ENCODE peak calls at places on chromosomes 13 and 19, in ten cellular contexts. One of them, this sample, is unnamed.

GRCh38 chr19:4877753-4878490 is 10.5 kb upstream of the PLIN3 start:
- DNase-seq in stimulated activated CD8-positive, alpha-beta memory T cell treated with anti-CD3 and anti-CD28 coated beads, Interleukin-15, amount 100 ng/mL, for 24 hours: no peak
- DNase-seq in NCI-H1930: no peak
- DNase-seq in H9: peak; percentile 36
- DNase-seq in dermis blood vessel endothelial cell: no peak
- DNase-seq in activated T-cell treated with anti-CD3 and anti-CD28 coated beads, Interleukin-2, amount 50 U/mL, for 1 hour: no peak
- DNase-seq in activated CD4-positive, alpha-beta T cell treated with anti-CD3 and anti-CD28 coated beads, Interleukin-2, amount 50 U/mL, for 48 hours: no peak
- DNase-seq in stimulated activated CD4-positive, alpha-beta T cell treated with anti-CD3 and anti-CD28 coated beads, Interleukin-4, amount 100 ng/mL, for 24 hours: no peak
- DNase-seq in NCI-H2171: no peak
- DNase-seq in Caki2: no peak
- DNase-seq in this sample: no peak

GRCh38 chr19:48560095-48560530 is 8.1 kb downstream of the SULT2B1 start:
- DNase-seq in activated T-cell treated with anti-CD3 and anti-CD28 coated beads, Interleukin-2, amount 50 U/mL, for 1 hour: no peak
- DNase-seq in NCI-H2171: no peak
- DNase-seq in NCI-H1930: no peak
- DNase-seq in activated CD4-positive, alpha-beta T cell treated with anti-CD3 and anti-CD28 coated beads, Interleukin-2, amount 50 U/mL, for 48 hours: no peak
- DNase-seq in stimulated activated CD4-positive, alpha-beta T cell treated with anti-CD3 and anti-CD28 coated beads, Interleukin-4, amount 100 ng/mL, for 24 hours: no peak
- DNase-seq in H9: peak; percentile 44
- DNase-seq in Caki2: no peak
- DNase-seq in dermis blood vessel endothelial cell: peak; percentile 39
- DNase-seq in stimulated activated CD8-positive, alpha-beta memory T cell treated with anti-CD3 and anti-CD28 coated beads, Interleukin-15, amount 100 ng/mL, for 24 hours: no peak
- DNase-seq in this sample: no peak

GRCh38 chr19:22026687-22027086 is 15.9 kb upstream of the ZNF208 start:
- DNase-seq in activated CD4-positive, alpha-beta T cell treated with anti-CD3 and anti-CD28 coated beads, Interleukin-2, amount 50 U/mL, for 48 hours: no peak
- DNase-seq in activated T-cell treated with anti-CD3 and anti-CD28 coated beads, Interleukin-2, amount 50 U/mL, for 1 hour: no peak
- DNase-seq in dermis blood vessel endothelial cell: no peak
- DNase-seq in NCI-H2171: no peak
- DNase-seq in Caki2: no peak
- DNase-seq in NCI-H1930: no peak
- DNase-seq in stimulated activated CD8-positive, alpha-beta memory T cell treated with anti-CD3 and anti-CD28 coated beads, Interleukin-15, amount 100 ng/mL, for 24 hours: no peak
- DNase-seq in H9: no peak
- DNase-seq in stimulated activated CD4-positive, alpha-beta T cell treated with anti-CD3 and anti-CD28 coated beads, Interleukin-4, amount 100 ng/mL, for 24 hours: no peak
- DNase-seq in this sample: no peak

GRCh38 chr19:20969498-20969897 is 46.4 kb downstream of the ZNF85 start:
- DNase-seq in stimulated activated CD8-positive, alpha-beta memory T cell treated with anti-CD3 and anti-CD28 coated beads, Interleukin-15, amount 100 ng/mL, for 24 hours: no peak
- DNase-seq in dermis blood vessel endothelial cell: no peak
- DNase-seq in activated T-cell treated with anti-CD3 and anti-CD28 coated beads, Interleukin-2, amount 50 U/mL, for 1 hour: no peak
- DNase-seq in H9: no peak
- DNase-seq in NCI-H1930: no peak
- DNase-seq in Caki2: no peak
- DNase-seq in activated CD4-positive, alpha-beta T cell treated with anti-CD3 and anti-CD28 coated beads, Interleukin-2, amount 50 U/mL, for 48 hours: no peak
- DNase-seq in stimulated activated CD4-positive, alpha-beta T cell treated with anti-CD3 and anti-CD28 coated beads, Interleukin-4, amount 100 ng/mL, for 24 hours: no peak
- DNase-seq in NCI-H2171: no peak
- DNase-seq in this sample: no peak

GRCh38 chr19:14412436-14413071 is 6.6 kb downstream of the DDX39A start:
- DNase-seq in NCI-H1930: no peak
- DNase-seq in stimulated activated CD8-positive, alpha-beta memory T cell treated with anti-CD3 and anti-CD28 coated beads, Interleukin-15, amount 100 ng/mL, for 24 hours: no peak
- DNase-seq in dermis blood vessel endothelial cell: no peak
- DNase-seq in activated T-cell treated with anti-CD3 and anti-CD28 coated beads, Interleukin-2, amount 50 U/mL, for 1 hour: peak; percentile 39
- DNase-seq in stimulated activated CD4-positive, alpha-beta T cell treated with anti-CD3 and anti-CD28 coated beads, Interleukin-4, amount 100 ng/mL, for 24 hours: no peak
- DNase-seq in H9: no peak
- DNase-seq in NCI-H2171: no peak
- DNase-seq in Caki2: no peak
- DNase-seq in activated CD4-positive, alpha-beta T cell treated with anti-CD3 and anti-CD28 coated beads, Interleukin-2, amount 50 U/mL, for 48 hours: no peak
- DNase-seq in this sample: no peak

GRCh38 chr19:57964761-57965160 is 9.6 kb downstream of the C19orf18 start:
- DNase-seq in NCI-H2171: no peak
- DNase-seq in Caki2: no peak
- DNase-seq in NCI-H1930: no peak
- DNase-seq in stimulated activated CD4-positive, alpha-beta T cell treated with anti-CD3 and anti-CD28 coated beads, Interleukin-4, amount 100 ng/mL, for 24 hours: no peak
- DNase-seq in H9: no peak
- DNase-seq in stimulated activated CD8-positive, alpha-beta memory T cell treated with anti-CD3 and anti-CD28 coated beads, Interleukin-15, amount 100 ng/mL, for 24 hours: no peak
- DNase-seq in activated T-cell treated with anti-CD3 and anti-CD28 coated beads, Interleukin-2, amount 50 U/mL, for 1 hour: no peak
- DNase-seq in dermis blood vessel endothelial cell: no peak
- DNase-seq in activated CD4-positive, alpha-beta T cell treated with anti-CD3 and anti-CD28 coated beads, Interleukin-2, amount 50 U/mL, for 48 hours: no peak
- DNase-seq in this sample: no peak

GRCh38 chr13:76884571-76885202 is 1.5 kb downstream of the KCTD12 start:
- DNase-seq in NCI-H2171: no peak
- DNase-seq in stimulated activated CD4-positive, alpha-beta T cell treated with anti-CD3 and anti-CD28 coated beads, Interleukin-4, amount 100 ng/mL, for 24 hours: no peak
- DNase-seq in NCI-H1930: no peak
- DNase-seq in stimulated activated CD8-positive, alpha-beta memory T cell treated with anti-CD3 and anti-CD28 coated beads, Interleukin-15, amount 100 ng/mL, for 24 hours: no peak
- DNase-seq in activated CD4-positive, alpha-beta T cell treated with anti-CD3 and anti-CD28 coated beads, Interleukin-2, amount 50 U/mL, for 48 hours: no peak
- DNase-seq in Caki2: no peak
- DNase-seq in H9: no peak
- DNase-seq in dermis blood vessel endothelial cell: peak; percentile 75
- DNase-seq in activated T-cell treated with anti-CD3 and anti-CD28 coated beads, Interleukin-2, amount 50 U/mL, for 1 hour: no peak
- DNase-seq in this sample: no peak

GRCh38 chr19:37468961-37469777 is at the start of gene ZNF570:
- DNase-seq in stimulated activated CD4-positive, alpha-beta T cell treated with anti-CD3 and anti-CD28 coated beads, Interleukin-4, amount 100 ng/mL, for 24 hours: peak; percentile 89
- DNase-seq in stimulated activated CD8-positive, alpha-beta memory T cell treated with anti-CD3 and anti-CD28 coated beads, Interleukin-15, amount 100 ng/mL, for 24 hours: peak; percentile 62
- DNase-seq in activated T-cell treated with anti-CD3 and anti-CD28 coated beads, Interleukin-2, amount 50 U/mL, for 1 hour: peak; percentile 89
- DNase-seq in Caki2: peak; percentile 91
- DNase-seq in dermis blood vessel endothelial cell: peak; percentile 86
- DNase-seq in activated CD4-positive, alpha-beta T cell treated with anti-CD3 and anti-CD28 coated beads, Interleukin-2, amount 50 U/mL, for 48 hours: peak; percentile 84
- DNase-seq in NCI-H1930: peak; percentile 93
- DNase-seq in NCI-H2171: peak; percentile 87
- DNase-seq in H9: peak; percentile 87
- DNase-seq in this sample: peak; percentile 77

GRCh38 chr13:105703843-105704242 is 831.6 kb downstream of the EFNB2 start:
- DNase-seq in activated T-cell treated with anti-CD3 and anti-CD28 coated beads, Interleukin-2, amount 50 U/mL, for 1 hour: no peak
- DNase-seq in NCI-H1930: no peak
- DNase-seq in NCI-H2171: no peak
- DNase-seq in Caki2: no peak
- DNase-seq in activated CD4-positive, alpha-beta T cell treated with anti-CD3 and anti-CD28 coated beads, Interleukin-2, amount 50 U/mL, for 48 hours: no peak
- DNase-seq in dermis blood vessel endothelial cell: no peak
- DNase-seq in H9: no peak
- DNase-seq in stimulated activated CD4-positive, alpha-beta T cell treated with anti-CD3 and anti-CD28 coated beads, Interleukin-4, amount 100 ng/mL, for 24 hours: no peak
- DNase-seq in stimulated activated CD8-positive, alpha-beta memory T cell treated with anti-CD3 and anti-CD28 coated beads, Interleukin-15, amount 100 ng/mL, for 24 hours: no peak
- DNase-seq in this sample: no peak

GRCh38 chr19:56155124-56155687 is 14.1 kb downstream of the ZNF444 start:
- DNase-seq in NCI-H1930: no peak
- DNase-seq in activated T-cell treated with anti-CD3 and anti-CD28 coated beads, Interleukin-2, amount 50 U/mL, for 1 hour: no peak
- DNase-seq in dermis blood vessel endothelial cell: peak; percentile 27
- DNase-seq in NCI-H2171: no peak
- DNase-seq in H9: peak; percentile 75
- DNase-seq in Caki2: no peak
- DNase-seq in stimulated activated CD8-positive, alpha-beta memory T cell treated with anti-CD3 and anti-CD28 coated beads, Interleukin-15, amount 100 ng/mL, for 24 hours: no peak
- DNase-seq in stimulated activated CD4-positive, alpha-beta T cell treated with anti-CD3 and anti-CD28 coated beads, Interleukin-4, amount 100 ng/mL, for 24 hours: no peak
- DNase-seq in activated CD4-positive, alpha-beta T cell treated with anti-CD3 and anti-CD28 coated beads, Interleukin-2, amount 50 U/mL, for 48 hours: no peak
- DNase-seq in this sample: no peak

GRCh38 chr13:75226755-75227435 is 255.1 kb downstream of the TBC1D4 start:
- DNase-seq in Caki2: peak; percentile 42
- DNase-seq in activated CD4-positive, alpha-beta T cell treated with anti-CD3 and anti-CD28 coated beads, Interleukin-2, amount 50 U/mL, for 48 hours: no peak
- DNase-seq in NCI-H2171: no peak
- DNase-seq in NCI-H1930: no peak
- DNase-seq in H9: no peak
- DNase-seq in stimulated activated CD8-positive, alpha-beta memory T cell treated with anti-CD3 and anti-CD28 coated beads, Interleukin-15, amount 100 ng/mL, for 24 hours: no peak
- DNase-seq in activated T-cell treated with anti-CD3 and anti-CD28 coated beads, Interleukin-2, amount 50 U/mL, for 1 hour: no peak
- DNase-seq in dermis blood vessel endothelial cell: no peak
- DNase-seq in stimulated activated CD4-positive, alpha-beta T cell treated with anti-CD3 and anti-CD28 coated beads, Interleukin-4, amount 100 ng/mL, for 24 hours: no peak
- DNase-seq in this sample: no peak

GRCh38 chr19:15323496-15324235 is 8.7 kb downstream of the BRD4 start:
- DNase-seq in activated T-cell treated with anti-CD3 and anti-CD28 coated beads, Interleukin-2, amount 50 U/mL, for 1 hour: no peak
- DNase-seq in NCI-H2171: no peak
- DNase-seq in stimulated activated CD8-positive, alpha-beta memory T cell treated with anti-CD3 and anti-CD28 coated beads, Interleukin-15, amount 100 ng/mL, for 24 hours: no peak
- DNase-seq in stimulated activated CD4-positive, alpha-beta T cell treated with anti-CD3 and anti-CD28 coated beads, Interleukin-4, amount 100 ng/mL, for 24 hours: no peak
- DNase-seq in activated CD4-positive, alpha-beta T cell treated with anti-CD3 and anti-CD28 coated beads, Interleukin-2, amount 50 U/mL, for 48 hours: no peak
- DNase-seq in dermis blood vessel endothelial cell: no peak
- DNase-seq in Caki2: no peak
- DNase-seq in H9: no peak
- DNase-seq in NCI-H1930: no peak
- DNase-seq in this sample: no peak

GRCh38 chr19:44774614-44775013 is 3.1 kb upstream of the CBLC start:
- DNase-seq in H9: no peak
- DNase-seq in activated T-cell treated with anti-CD3 and anti-CD28 coated beads, Interleukin-2, amount 50 U/mL, for 1 hour: no peak
- DNase-seq in stimulated activated CD4-positive, alpha-beta T cell treated with anti-CD3 and anti-CD28 coated beads, Interleukin-4, amount 100 ng/mL, for 24 hours: no peak
- DNase-seq in dermis blood vessel endothelial cell: no peak
- DNase-seq in activated CD4-positive, alpha-beta T cell treated with anti-CD3 and anti-CD28 coated beads, Interleukin-2, amount 50 U/mL, for 48 hours: no peak
- DNase-seq in NCI-H2171: no peak
- DNase-seq in stimulated activated CD8-positive, alpha-beta memory T cell treated with anti-CD3 and anti-CD28 coated beads, Interleukin-15, amount 100 ng/mL, for 24 hours: no peak
- DNase-seq in Caki2: no peak
- DNase-seq in NCI-H1930: no peak
- DNase-seq in this sample: no peak

GRCh38 chr19:1815605-1816529 is 3.8 kb upstream of the ATP8B3 start:
- DNase-seq in activated CD4-positive, alpha-beta T cell treated with anti-CD3 and anti-CD28 coated beads, Interleukin-2, amount 50 U/mL, for 48 hours: no peak
- DNase-seq in dermis blood vessel endothelial cell: no peak
- DNase-seq in Caki2: no peak
- DNase-seq in H9: no peak
- DNase-seq in stimulated activated CD8-positive, alpha-beta memory T cell treated with anti-CD3 and anti-CD28 coated beads, Interleukin-15, amount 100 ng/mL, for 24 hours: no peak
- DNase-seq in NCI-H1930: no peak
- DNase-seq in stimulated activated CD4-positive, alpha-beta T cell treated with anti-CD3 and anti-CD28 coated beads, Interleukin-4, amount 100 ng/mL, for 24 hours: no peak
- DNase-seq in NCI-H2171: no peak
- DNase-seq in activated T-cell treated with anti-CD3 and anti-CD28 coated beads, Interleukin-2, amount 50 U/mL, for 1 hour: no peak
- DNase-seq in this sample: no peak

GRCh38 chr19:1511318-1511988 is 1.4 kb downstream of the ADAMTSL5 start:
- DNase-seq in NCI-H1930: no peak
- DNase-seq in activated CD4-positive, alpha-beta T cell treated with anti-CD3 and anti-CD28 coated beads, Interleukin-2, amount 50 U/mL, for 48 hours: no peak
- DNase-seq in H9: no peak
- DNase-seq in activated T-cell treated with anti-CD3 and anti-CD28 coated beads, Interleukin-2, amount 50 U/mL, for 1 hour: no peak
- DNase-seq in stimulated activated CD4-positive, alpha-beta T cell treated with anti-CD3 and anti-CD28 coated beads, Interleukin-4, amount 100 ng/mL, for 24 hours: no peak
- DNase-seq in Caki2: no peak
- DNase-seq in dermis blood vessel endothelial cell: no peak
- DNase-seq in stimulated activated CD8-positive, alpha-beta memory T cell treated with anti-CD3 and anti-CD28 coated beads, Interleukin-15, amount 100 ng/mL, for 24 hours: no peak
- DNase-seq in NCI-H2171: no peak
- DNase-seq in this sample: no peak

This sample was measured in effector CD8-positive, alpha-beta T cell.